ENCODE peak calls at places on chromosomes 3 and 15, in nine cellular contexts. R is hepatocyte, D is HCT116, Y is GM23248, J is SK-N-SH, G is GM23338, A is neural progenitor cell, O is PC-3, F is OCI-LY7. M is an unnamed sample.
A peak's percentile ranks its signal among the peaks of the same experiment; 100 is the strongest.

GRCh38 chr3:52240059-52240885 is 1.3 kb upstream of the TWF2 start:
- DNase-seq in R (peak; percentile 80), D (peak; percentile 67), Y (peak; percentile 96), J (peak; percentile 82), G (peak; percentile 72), A (no peak), O (peak; percentile 75), F (peak; percentile 80), M (peak; percentile 76)

GRCh38 chr15:43625086-43625485 is 6.5 kb upstream of the STRC start:
- DNase-seq in R (no peak), D (no peak), Y (no peak), J (no peak), G (no peak), A (no peak), O (no peak), F (no peak), M (no peak)

GRCh38 chr3:160133757-160134156 is 91.5 kb upstream of the C3orf80 start:
- DNase-seq in R (no peak), D (peak; percentile 40), Y (peak; percentile 23), J (no peak), G (peak; percentile 70), A (peak; percentile 11), O (peak; percentile 62), F (no peak), M (no peak)

GRCh38 chr15:75905231-75905630 is 1.6 kb downstream of the FBXO22 start:
- DNase-seq in R (no peak), D (no peak), Y (no peak), J (no peak), G (no peak), A (no peak), O (no peak), F (no peak), M (no peak)

GRCh38 chr3:71022552-71023335 is 560.8 kb downstream of the FOXP1 start:
- DNase-seq in R (no peak), D (no peak), Y (peak; percentile 33), J (no peak), G (peak; percentile 88), A (peak; percentile 68), O (peak; percentile 59), F (no peak), M (no peak)

GRCh38 chr3:44130249-44130648 is 111.4 kb upstream of the TOPAZ1 start:
- DNase-seq in R (no peak), D (no peak), Y (no peak), J (no peak), G (no peak), A (no peak), O (no peak), F (peak; percentile 59), M (peak; percentile 92)

GRCh38 chr3:56398659-56399058 is 69.6 kb downstream of the ERC2 start:
- DNase-seq in R (no peak), D (no peak), Y (no peak), J (no peak), G (no peak), A (no peak), O (no peak), F (no peak), M (no peak)

GRCh38 chr15:66763186-66764066 is 61.4 kb downstream of the SMAD6 start:
- DNase-seq in R (peak; percentile 61), D (no peak), Y (peak; percentile 66), J (peak; percentile 55), G (no peak), A (no peak), O (peak; percentile 47), F (no peak), M (no peak)

GRCh38 chr3:186070996-186071395 is 37.9 kb downstream of the ETV5 start:
- DNase-seq in R (no peak), D (no peak), Y (no peak), J (no peak), G (no peak), A (no peak), O (no peak), F (no peak), M (no peak)

GRCh38 chr3:183375337-183375736 is 53.1 kb downstream of the MCF2L2 start:
- DNase-seq in R (no peak), D (no peak), Y (no peak), J (no peak), G (no peak), A (no peak), O (no peak), F (no peak), M (no peak)

GRCh38 chr3:188452158-188452772 is 298.3 kb downstream of the LPP start:
- DNase-seq in R (no peak), D (no peak), Y (no peak), J (no peak), G (no peak), A (no peak), O (no peak), F (no peak), M (no peak)

GRCh38 chr3:191210032-191210431 is 11.0 kb downstream of the OSTN start:
- DNase-seq in R (no peak), D (no peak), Y (no peak), J (no peak), G (peak; percentile 16), A (no peak), O (no peak), F (no peak), M (no peak)

GRCh38 chr15:98651581-98652220 is 3.4 kb downstream of the IGF1R start:
- DNase-seq in R (peak; percentile 27), D (no peak), Y (peak; percentile 53), J (no peak), G (no peak), A (peak; percentile 44), O (peak; percentile 6), F (no peak), M (no peak)

GRCh38 chr3:136194409-136195257 is 1.5 kb downstream of the MSL2 start:
- DNase-seq in R (peak; percentile 32), D (no peak), Y (peak; percentile 55), J (peak; percentile 35), G (peak; percentile 61), A (peak; percentile 76), O (no peak), F (peak; percentile 65), M (peak; percentile 59)

GRCh38 chr3:194321666-194322640 is 29.2 kb downstream of the CPN2 start:
- DNase-seq in R (no peak), D (peak; percentile 56), Y (no peak), J (no peak), G (no peak), A (no peak), O (peak; percentile 66), F (no peak), M (no peak)

GRCh38 chr15:81054236-81054635 is 53.5 kb downstream of the TLNRD1 start:
- DNase-seq in R (no peak), D (no peak), Y (peak; percentile 76), J (no peak), G (no peak), A (no peak), O (no peak), F (no peak), M (no peak)

GRCh38 chr15:64552281-64552948 is 92.0 kb downstream of the ZNF609 start:
- DNase-seq in R (no peak), D (no peak), Y (no peak), J (no peak), G (no peak), A (peak; percentile 33), O (no peak), F (no peak), M (no peak)
- H4K20me1 ChIP-seq in R (peaks cover 26% of the 10 kb centered on the region), D (peaks cover 11% of the 10 kb centered on the region), Y (peaks cover 11% of the 10 kb centered on the region), J (peaks cover 70% of the 10 kb centered on the region), G (peaks cover 43% of the 10 kb centered on the region), A (peaks cover 41% of the 10 kb centered on the region), O (no peaks in the 10 kb centered on the region), F (no peaks in the 10 kb centered on the region), M (no peaks in the 10 kb centered on the region)

DNA sequence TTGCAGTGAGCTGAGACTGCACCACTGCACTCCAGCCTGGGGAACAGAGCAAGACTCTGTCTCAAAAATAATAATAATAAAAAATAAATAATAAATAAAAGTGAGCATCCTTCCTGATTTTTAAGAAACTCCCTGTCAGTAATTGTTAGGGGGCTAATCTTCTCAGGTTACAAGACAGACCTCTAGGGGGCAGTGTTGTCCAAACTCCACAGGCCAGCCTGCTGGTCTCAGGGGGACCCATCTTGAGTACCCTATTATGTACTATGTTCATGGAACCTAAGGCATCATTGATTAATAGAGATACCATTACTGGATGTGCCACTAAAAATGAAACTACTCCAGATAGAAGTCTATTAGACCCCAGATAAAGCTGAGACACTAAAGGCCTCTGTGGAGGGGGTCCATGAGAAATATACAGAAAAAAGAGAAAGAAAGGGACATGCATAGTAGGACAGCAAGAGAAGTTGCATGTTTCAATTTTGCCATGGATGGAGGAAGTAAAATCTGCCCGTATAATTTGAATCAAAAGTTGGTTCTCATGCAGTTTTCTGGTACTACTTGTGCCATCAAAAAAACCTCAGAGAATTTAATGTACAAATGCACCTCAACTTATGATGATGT is 85.5 kb upstream of the CDV3 start:
- DNase-seq in R (peak; percentile 58), D (no peak), Y (peak; percentile 53), J (no peak), G (peak; percentile 51), A (peak; percentile 46), O (peak; percentile 2), F (no peak), M (no peak)
- TF ChIP-seq EZH2phosphoT487 in R (no peak), D (no peak), Y (no peak), J (no peak), G (no peak), A (no peak), O (no peak), F (no peak), M (no peak)

GRCh38 chr15:90239371-90239770 is 5.4 kb downstream of the GDPGP1 start:
- DNase-seq in R (no peak), D (no peak), Y (no peak), J (no peak), G (no peak), A (no peak), O (no peak), F (no peak), M (no peak)
- H3K27ac ChIP-seq in R (no peak overlapping the region), D (no peak overlapping the region), Y (no peak overlapping the region), J (no peak overlapping the region), G (no peak overlapping the region), A (no peak overlapping the region), O (no peak overlapping the region), F (no peak overlapping the region), M (no peak overlapping the region)

GRCh38 chr15:73685981-73686380 is 1.8 kb downstream of the CD276 start:
- DNase-seq in R (no peak), D (no peak), Y (peak; percentile 45), J (no peak), G (no peak), A (no peak), O (no peak), F (no peak), M (no peak)
- H4K20me1 ChIP-seq in R (peaks cover 52% of the 10 kb centered on the region), D (no peaks in the 10 kb centered on the region), Y (no peaks in the 10 kb centered on the region), J (peaks cover 54% of the 10 kb centered on the region), G (peaks cover 40% of the 10 kb centered on the region), A (peaks cover 58% of the 10 kb centered on the region), O (peaks cover 21% of the 10 kb centered on the region), F (no peaks in the 10 kb centered on the region), M (no peaks in the 10 kb centered on the region)